ENCODE peak calls at places on chromosomes 3 and 15, in ten cellular contexts. Q, G, I, A, W, N, E, U, X and L are unnamed samples. For H3K9me3, the result is how much of the 10 kb centered on the place peaks cover.

GRCh38 chr3:81249540-81250029 is 511.9 kb downstream of the GBE1 start:
- DNase-seq in Q (peak), G (no peak), I (no peak), A (no peak), W (no peak), N (no peak), E (no peak), U (no peak), X (no peak), L (no peak)

GRCh38 chr3:58041826-58042324 is 33.7 kb downstream of the FLNB start:
- DNase-seq in Q (peak), G (no peak), I (no peak), A (no peak), W (no peak), N (no peak), E (no peak), U (no peak), X (no peak), L (no peak)

GRCh38 chr15:80940331-80940730 is 49.3 kb downstream of the MESD start:
- DNase-seq in Q (no peak), G (no peak), I (no peak), A (no peak), W (no peak), N (no peak), E (no peak), U (no peak), X (no peak), L (no peak)

GRCh38 chr15:33988384-33988783 is 20.1 kb downstream of the CHRM5 start:
- DNase-seq in Q (no peak), G (no peak), I (no peak), A (no peak), W (no peak), N (no peak), E (no peak), U (no peak), X (no peak), L (no peak)

GRCh38 chr3:179991104-179991503 is 45.6 kb downstream of the PEX5L start:
- DNase-seq in Q (peak), G (no peak), I (no peak), A (no peak), W (no peak), N (no peak), E (no peak), U (no peak), X (no peak), L (no peak)

GRCh38 chr3:47579875-47580274 is 1.2 kb upstream of the CSPG5 start:
- DNase-seq in Q (no peak), G (no peak), I (no peak), A (no peak), W (no peak), N (no peak), E (no peak), U (no peak), X (no peak), L (no peak)

GRCh38 chr15:89101302-89102191 is 13.3 kb downstream of the ABHD2 start:
- DNase-seq in Q (peak), G (peak), I (peak), A (peak), W (peak), N (peak), E (peak), U (no peak), X (peak), L (no peak)

GRCh38 chr15:85504739-85505676 is 124.6 kb downstream of the AKAP13 start:
- DNase-seq in Q (peak), G (no peak), I (peak), A (peak), W (no peak), N (no peak), E (peak), U (peak), X (no peak), L (no peak)

GRCh38 chr15:73046073-73046472 is 6.2 kb upstream of the NEO1 start:
- DNase-seq in Q (no peak), G (no peak), I (no peak), A (no peak), W (no peak), N (no peak), E (no peak), U (no peak), X (no peak), L (no peak)

GRCh38 chr3:195101927-195102608 is 168.9 kb downstream of the XXYLT1 start:
- DNase-seq in Q (no peak), G (no peak), I (no peak), A (no peak), W (no peak), N (no peak), E (no peak), U (no peak), X (no peak), L (no peak)

GRCh38 chr3:78116874-78117273 is 1077.0 kb downstream of the ROBO2 start:
- DNase-seq in Q (no peak), G (no peak), I (no peak), A (no peak), W (no peak), N (no peak), E (no peak), U (no peak), X (no peak), L (no peak)

GRCh38 chr3:144264350-144264749 is 292.7 kb downstream of the DIPK2A start:
- DNase-seq in Q (no peak), G (no peak), I (no peak), A (no peak), W (no peak), N (no peak), E (no peak), U (no peak), X (no peak), L (no peak)

GRCh38 chr3:124859025-124859424 is 28.1 kb downstream of the ITGB5 start:
- DNase-seq in Q (no peak), G (peak), I (no peak), A (no peak), W (no peak), N (no peak), E (no peak), U (no peak), X (no peak), L (no peak)

GRCh38 chr3:135915206-135915605 is 50.3 kb upstream of the PPP2R3A start:
- DNase-seq in Q (no peak), G (no peak), I (no peak), A (no peak), W (no peak), N (no peak), E (no peak), U (no peak), X (no peak), L (no peak)

GRCh38 chr3:177787279-177788041 is 590.2 kb upstream of the TBL1XR1 start:
- DNase-seq in Q (no peak), G (no peak), I (no peak), A (no peak), W (no peak), N (no peak), E (no peak), U (no peak), X (no peak), L (no peak)

GRCh38 chr3:101873619-101874018 is 24.3 kb downstream of the NFKBIZ start:
- DNase-seq in Q (no peak), G (no peak), I (no peak), A (no peak), W (no peak), N (no peak), E (no peak), U (no peak), X (no peak), L (no peak)

GRCh38 chr3:72474775-72475174 is 373.5 kb downstream of the SHQ1 start:
- DNase-seq in Q (no peak), G (no peak), I (no peak), A (no peak), W (no peak), N (no peak), E (no peak), U (no peak), X (no peak), L (no peak)

GRCh38 chr3:44942202-44942921 is 33.6 kb downstream of the ZDHHC3 start:
- DNase-seq in Q (no peak), G (no peak), I (no peak), A (no peak), W (no peak), N (no peak), E (no peak), U (no peak), X (no peak), L (no peak)

GRCh38 chr15:79680721-79681120 is 216.1 kb downstream of the MTHFS start:
- DNase-seq in Q (no peak), G (no peak), I (no peak), A (no peak), W (no peak), N (no peak), E (no peak), U (no peak), X (no peak), L (no peak)

GRCh38 chr3:14152963-14153355 is 25.4 kb downstream of the XPC start:
- DNase-seq in Q (no peak), G (no peak), I (no peak), A (no peak), W (no peak), N (no peak), E (no peak), U (no peak), X (no peak), L (no peak)

GRCh38 chr3:45104715-45105711 is 41.2 kb downstream of the CDCP1 start:
- DNase-seq in Q (no peak), G (no peak), I (no peak), A (no peak), W (no peak), N (no peak), E (no peak), U (no peak), X (no peak), L (no peak)

GRCh38 chr15:60326824-60327654 is 70.7 kb downstream of the ANXA2 start:
- DNase-seq in Q (peak), G (no peak), I (peak), A (no peak), W (no peak), N (no peak), E (no peak), U (peak), X (no peak), L (no peak)

GRCh38 chr15:25184356-25185155 is 229.8 kb downstream of the SNRPN start:
- DNase-seq in Q (no peak), G (peak), I (no peak), A (peak), W (peak), N (peak), E (no peak), U (no peak), X (peak), L (no peak)
- H3K9me3 ChIP-seq in Q (under half), G (under half), I (under half), A (under half), W (half or more), N (under half), E (under half), U (under half), X (under half), L (under half)

GRCh38 chr3:463793-464192 is 267.2 kb downstream of the CHL1 start:
- DNase-seq in Q (no peak), G (no peak), I (no peak), A (no peak), W (no peak), N (no peak), E (no peak), U (no peak), X (no peak), L (no peak)
- H3K9me3 ChIP-seq in Q (under half), G (under half), I (under half), A (under half), W (under half), N (under half), E (under half), U (under half), X (under half), L (under half)

GRCh38 chr15:39333393-39333792 is 247.5 kb upstream of the THBS1 start:
- DNase-seq in Q (no peak), G (no peak), I (no peak), A (no peak), W (no peak), N (no peak), E (no peak), U (no peak), X (no peak), L (no peak)

GRCh38 chr15:39341238-39341637 is 239.6 kb upstream of the THBS1 start:
- DNase-seq in Q (no peak), G (no peak), I (no peak), A (no peak), W (no peak), N (no peak), E (no peak), U (no peak), X (no peak), L (no peak)

GRCh38 chr15:39332846-39333245 is 248.0 kb upstream of the THBS1 start:
- DNase-seq in Q (no peak), G (no peak), I (no peak), A (no peak), W (no peak), N (no peak), E (no peak), U (no peak), X (no peak), L (no peak)

GRCh38 chr15:39338251-39338650 is 242.6 kb upstream of the THBS1 start:
- DNase-seq in Q (no peak), G (no peak), I (no peak), A (no peak), W (no peak), N (no peak), E (no peak), U (no peak), X (no peak), L (no peak)

GRCh38 chr15:39336926-39337325 is 244.0 kb upstream of the THBS1 start:
- DNase-seq in Q (no peak), G (no peak), I (no peak), A (no peak), W (no peak), N (no peak), E (no peak), U (no peak), X (no peak), L (no peak)
- H3K9me3 ChIP-seq in Q (under half), G (under half), I (under half), A (under half), W (under half), N (under half), E (under half), U (under half), X (under half), L (under half)

DNA sequence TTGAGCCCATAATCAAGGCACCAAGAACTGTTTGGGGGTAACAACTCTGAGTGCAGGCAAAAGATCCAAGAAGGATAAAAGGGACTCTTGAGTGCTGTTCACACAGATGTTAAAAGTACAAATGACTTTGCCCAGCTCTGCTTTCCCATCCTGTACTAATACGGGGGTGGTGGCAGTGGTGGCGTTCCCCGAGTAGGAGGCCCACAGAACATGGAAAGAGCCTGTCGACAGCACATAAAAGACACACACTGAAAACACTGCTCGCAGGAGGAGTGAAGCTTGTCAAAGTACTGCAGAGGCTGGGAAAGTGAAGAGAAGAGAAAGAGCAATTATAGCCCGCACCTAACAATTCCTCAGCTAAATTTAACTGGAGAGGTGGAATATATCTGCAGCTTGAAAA is 40.9 kb downstream of the HACD2 start:
- DNase-seq in Q (no peak), G (no peak), I (no peak), A (no peak), W (no peak), N (no peak), E (no peak), U (no peak), X (no peak), L (no peak)
- H3K9me3 ChIP-seq in Q (under half), G (under half), I (under half), A (under half), W (under half), N (under half), E (under half), U (under half), X (under half), L (under half)

GRCh38 chr15:22229971-22230815 is 149.9 kb downstream of the OR4M2 start:
- DNase-seq in Q (no peak), G (peak), I (no peak), A (no peak), W (no peak), N (no peak), E (peak), U (no peak), X (no peak), L (no peak)

GRCh38 chr15:22232675-22233074 is 152.3 kb downstream of the OR4M2 start:
- DNase-seq in Q (no peak), G (no peak), I (no peak), A (no peak), W (no peak), N (no peak), E (no peak), U (no peak), X (no peak), L (no peak)

GRCh38 chr15:22227411-22227810 is 147.1 kb downstream of the OR4M2 start:
- DNase-seq in Q (no peak), G (no peak), I (no peak), A (no peak), W (no peak), N (no peak), E (no peak), U (no peak), X (no peak), L (no peak)

GRCh38 chr15:22227961-22228762 is 147.8 kb downstream of the OR4M2 start:
- DNase-seq in Q (no peak), G (no peak), I (no peak), A (no peak), W (no peak), N (no peak), E (peak), U (no peak), X (no peak), L (no peak)

GRCh38 chr15:22231603-22232002 is 151.3 kb downstream of the OR4M2 start:
- DNase-seq in Q (no peak), G (no peak), I (peak), A (no peak), W (no peak), N (no peak), E (no peak), U (no peak), X (no peak), L (no peak)
- H3K9me3 ChIP-seq in Q (under half), G (under half), I (under half), A (under half), W (half or more), N (under half), E (under half), U (under half), X (under half), L (under half)

DNA sequence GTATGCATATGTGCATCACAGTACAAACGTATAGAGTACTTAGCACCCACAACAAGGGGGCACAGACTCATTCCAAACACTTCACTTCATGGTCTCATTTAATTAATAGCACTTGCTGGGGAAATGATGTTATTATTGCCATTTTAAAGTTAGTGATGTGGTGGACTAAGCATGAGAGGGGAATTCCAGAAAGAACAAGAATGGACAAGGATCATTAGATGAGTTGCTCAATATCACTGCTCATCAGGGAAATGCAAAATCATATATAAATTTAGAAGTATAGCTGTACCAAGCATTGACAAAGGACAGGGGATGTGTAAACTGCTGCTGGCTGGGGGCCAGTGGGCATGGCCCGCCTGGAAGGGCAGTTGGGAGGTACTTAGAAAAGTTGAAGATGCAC is 14.7 kb downstream of the PRR20G start:
- DNase-seq in Q (no peak), G (no peak), I (no peak), A (no peak), W (no peak), N (no peak), E (no peak), U (no peak), X (no peak), L (no peak)
- H3K9me3 ChIP-seq in Q (under half), G (under half), I (under half), A (under half), W (under half), N (under half), E (under half), U (under half), X (under half), L (under half)

GRCh38 chr15:22251422-22251821 is 171.1 kb downstream of the OR4M2 start:
- DNase-seq in Q (no peak), G (no peak), I (no peak), A (no peak), W (no peak), N (no peak), E (no peak), U (no peak), X (no peak), L (no peak)
- H3K9me3 ChIP-seq in Q (under half), G (under half), I (under half), A (under half), W (half or more), N (under half), E (under half), U (under half), X (under half), L (under half)